ENCODE peak calls at places on chromosomes 3 and 15, in eight cellular contexts. L, V, M, W, K, R, E and I are unnamed samples.

GRCh38 chr3:186458306-186459107 is 85.7 kb downstream of the CRYGS start:
- DNase-seq in W (no peak), V (no peak), L (no peak), R (no peak), K (no peak), M (no peak), E (peak), I (no peak)

GRCh38 chr3:126961791-126962461 is 21.0 kb upstream of the PLXNA1 start:
- DNase-seq in W (no peak), R (no peak), V (no peak), K (no peak), E (peak), M (peak), L (no peak), I (no peak)

GRCh38 chr15:41487802-41488201 is 5.9 kb upstream of the ITPKA start:
- DNase-seq in R (no peak), E (no peak), V (no peak), M (no peak), W (no peak), K (no peak), L (no peak), I (no peak)

GRCh38 chr3:149702691-149703426 is 45.0 kb upstream of the WWTR1 start:
- DNase-seq in M (no peak), V (peak), K (peak), E (peak), L (no peak), W (no peak), R (no peak), I (peak)

GRCh38 chr15:25848325-25848724 is 14.8 kb downstream of the ATP10A start:
- DNase-seq in E (no peak), V (no peak), R (no peak), K (no peak), L (no peak), M (no peak), W (no peak), I (no peak)

GRCh38 chr3:122705379-122705778 is 24.7 kb downstream of the PARP14 start:
- DNase-seq in L (no peak), R (no peak), V (no peak), E (no peak), W (no peak), M (no peak), K (no peak), I (no peak)

GRCh38 chr15:77311020-77311419 is 108.9 kb downstream of the PEAK1 start:
- DNase-seq in R (no peak), E (no peak), V (no peak), L (no peak), K (no peak), M (no peak), W (no peak), I (no peak)

GRCh38 chr3:147960791-147961190 is 551.6 kb downstream of the ZIC1 start:
- DNase-seq in M (no peak), K (no peak), W (no peak), R (no peak), E (no peak), V (no peak), L (no peak), I (no peak)

GRCh38 chr3:187197255-187197654 is at the start of gene RTP1:
- DNase-seq in W (no peak), E (no peak), V (no peak), K (no peak), M (no peak), R (no peak), L (no peak), I (no peak)

GRCh38 chr3:108089544-108089943 is 1.3 kb downstream of the CD47 start:
- DNase-seq in K (no peak), V (no peak), L (no peak), W (no peak), R (peak), M (no peak), E (no peak), I (no peak)

GRCh38 chr3:128997486-128997885 is 3.6 kb upstream of the CFAP92 start:
- DNase-seq in W (no peak), M (no peak), L (no peak), V (no peak), R (no peak), K (no peak), E (no peak), I (no peak)

GRCh38 chr3:128996741-128997140 is 2.9 kb upstream of the CFAP92 start:
- DNase-seq in V (no peak), L (no peak), E (no peak), M (no peak), W (no peak), R (no peak), K (no peak), I (no peak)

GRCh38 chr3:129000742-129001100 is 383 bp upstream of the EFCC1 start:
- DNase-seq in E (no peak), R (peak), M (no peak), V (no peak), L (no peak), K (no peak), W (no peak), I (no peak)

GRCh38 chr3:128999104-128999503 is 2.0 kb upstream of the EFCC1 start:
- DNase-seq in V (no peak), L (no peak), W (no peak), R (no peak), K (no peak), E (no peak), M (no peak), I (no peak)

DNA sequence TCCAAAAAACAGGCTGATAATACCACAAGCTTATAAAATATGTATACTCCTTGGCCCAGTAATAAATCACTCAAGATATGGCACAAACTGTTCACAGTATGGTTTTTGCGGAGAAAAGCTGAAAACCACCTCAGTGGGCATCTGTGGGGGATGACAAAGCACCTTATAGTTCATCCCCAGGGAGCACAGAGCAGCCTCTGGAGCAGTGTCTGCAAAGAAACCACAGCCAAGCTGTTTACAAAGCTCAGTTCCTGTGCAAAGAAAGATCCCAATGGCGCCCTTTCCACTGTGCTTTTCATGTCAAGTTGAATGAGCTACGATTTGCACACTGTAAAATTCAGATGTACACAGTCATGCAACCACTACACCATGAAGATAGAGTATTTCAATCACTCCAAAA is 2.6 kb upstream of the EFCC1 start:
- DNase-seq in E (no peak), K (no peak), R (no peak), W (no peak), V (no peak), L (no peak), M (no peak), I (no peak)
- H3K4me3 ChIP-seq in E (no peak), K (no peak), R (no peak), W (no peak), V (no peak), L (no peak), M (no peak), I (no peak)

GRCh38 chr3:184230081-184230602 is 757 bp downstream of the VWA5B2 start:
- DNase-seq in L (no peak), V (no peak), E (no peak), K (no peak), W (no peak), M (no peak), R (no peak), I (no peak)

GRCh38 chr3:184228376-184229137 is 828 bp upstream of the VWA5B2 start:
- DNase-seq in E (no peak), R (no peak), V (no peak), M (no peak), L (no peak), W (no peak), K (no peak), I (no peak)

GRCh38 chr3:184227481-184227935 is 1.9 kb upstream of the VWA5B2 start:
- DNase-seq in E (peak), K (no peak), M (no peak), L (no peak), R (peak), W (no peak), V (no peak), I (no peak)

GRCh38 chr3:184230603-184231528 is 1.5 kb downstream of the VWA5B2 start:
- DNase-seq in M (no peak), L (no peak), R (no peak), V (no peak), W (no peak), K (no peak), E (no peak), I (no peak)

DNA sequence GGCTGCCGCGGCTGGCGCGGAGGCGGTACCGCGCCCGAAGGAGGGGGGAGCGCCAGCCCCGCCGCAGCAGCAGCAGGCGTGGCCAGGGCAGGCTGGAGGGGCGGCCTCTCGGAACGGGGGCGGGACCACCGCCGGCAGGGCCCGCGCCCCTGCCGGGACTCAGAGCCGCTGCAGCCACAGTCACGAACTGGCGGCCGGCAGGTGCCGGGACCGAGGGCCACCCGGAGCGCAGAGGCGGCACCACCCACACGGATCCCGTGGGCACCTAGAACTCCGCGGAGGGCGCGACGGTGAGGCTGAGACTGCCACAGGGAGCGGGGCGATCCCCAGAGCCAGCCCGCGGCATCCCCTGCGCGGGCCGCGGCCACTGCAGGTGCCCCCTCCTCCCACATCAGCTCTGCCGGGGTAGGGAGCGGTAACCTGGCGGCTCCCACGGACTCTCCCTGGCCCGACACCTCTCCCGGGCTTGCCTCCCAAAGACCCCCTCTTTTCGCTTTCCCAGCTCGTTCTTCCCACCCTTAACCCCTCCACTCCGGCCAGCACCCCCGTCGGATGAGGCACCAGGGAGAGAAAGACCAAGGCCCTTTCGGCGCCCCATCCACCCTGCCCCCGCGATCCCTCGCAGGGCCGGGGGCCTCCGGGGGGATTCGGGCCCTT is at the start of gene VWA5B2:
- DNase-seq in M (no peak), E (peak), W (no peak), R (peak), K (no peak), L (no peak), V (no peak), I (no peak)
- H3K4me3 ChIP-seq in M (peak), E (peak), W (peak), R (no peak), K (peak), L (peak), V (peak), I (peak)

GRCh38 chr15:37143351-37143750 is 43.0 kb upstream of the MEIS2 start:
- DNase-seq in V (no peak), M (no peak), K (no peak), R (no peak), L (no peak), E (no peak), W (no peak), I (no peak)

DNA sequence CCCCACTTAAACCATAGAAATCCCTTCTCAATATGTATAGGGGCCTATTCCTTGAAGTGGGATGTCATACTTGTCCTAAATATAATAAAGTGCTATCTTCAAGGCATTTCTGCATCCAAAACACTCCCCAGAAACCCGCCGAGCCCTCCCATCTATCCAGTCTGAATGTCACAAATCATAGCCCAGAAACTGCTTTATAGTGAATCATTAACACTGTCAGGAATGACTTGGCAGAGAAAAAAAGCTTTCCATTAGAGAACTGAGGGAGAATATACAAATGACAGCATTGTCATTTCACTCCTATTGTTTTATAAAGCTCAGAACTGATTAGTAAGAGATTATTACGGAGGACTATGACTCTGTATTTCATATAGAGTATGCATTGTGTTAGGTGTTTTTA is 48.4 kb upstream of the MEIS2 start:
- DNase-seq in K (no peak), W (no peak), R (no peak), E (no peak), M (no peak), L (no peak), V (no peak), I (no peak)
- H3K4me3 ChIP-seq in K (no peak), W (no peak), R (no peak), E (no peak), M (no peak), L (no peak), V (no peak), I (no peak)

DNA sequence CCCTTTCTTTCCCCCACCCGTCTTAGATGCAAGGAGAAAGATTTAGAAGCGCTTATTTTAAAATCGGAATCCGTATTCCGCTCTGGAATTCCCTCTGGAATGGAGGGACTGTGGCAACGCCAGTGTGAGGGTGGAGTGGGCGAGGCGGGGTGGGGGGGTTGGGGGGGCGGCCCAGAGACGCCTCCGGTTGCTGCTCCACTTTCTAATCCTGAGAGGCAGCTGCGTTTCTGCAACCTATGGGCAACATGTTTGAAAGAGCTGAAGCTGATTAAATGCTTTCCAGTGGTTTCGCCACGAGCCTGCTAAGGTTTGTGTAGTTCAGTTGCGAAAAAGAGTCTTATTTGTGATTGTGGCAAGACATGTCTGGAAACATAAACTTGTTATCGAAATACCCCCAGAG is at the start of gene CCK:
- DNase-seq in L (no peak), W (no peak), M (no peak), K (no peak), R (no peak), E (no peak), V (no peak), I (no peak)
- H3K4me3 ChIP-seq in L (no peak), W (no peak), M (peak), K (no peak), R (no peak), E (no peak), V (no peak), I (no peak)

GRCh38 chr15:64893481-64894394 is 18.0 kb upstream of the ANKDD1A start:
- DNase-seq in K (peak), R (peak), L (peak), E (peak), M (peak), V (peak), W (no peak), I (peak)

GRCh38 chr15:64895285-64896065 is 16.2 kb upstream of the ANKDD1A start:
- DNase-seq in L (peak), M (no peak), K (no peak), E (peak), V (no peak), R (peak), W (no peak), I (no peak)

GRCh38 chr15:64894395-64895056 is 17.2 kb upstream of the ANKDD1A start:
- DNase-seq in L (peak), W (no peak), K (no peak), M (no peak), V (no peak), R (no peak), E (no peak), I (no peak)

GRCh38 chr15:64891546-64891945 is 20.2 kb upstream of the ANKDD1A start:
- DNase-seq in W (no peak), L (no peak), M (no peak), E (no peak), K (no peak), R (no peak), V (no peak), I (no peak)

GRCh38 chr15:64892850-64893403 is 18.8 kb upstream of the ANKDD1A start:
- DNase-seq in V (no peak), W (no peak), L (no peak), M (no peak), K (no peak), R (no peak), E (no peak), I (no peak)
- H3K4me3 ChIP-seq in V (no peak), W (peak), L (peak), M (no peak), K (no peak), R (no peak), E (no peak), I (no peak)

GRCh38 chr15:92733090-92733933 is 77.7 kb upstream of the FAM174B start:
- DNase-seq in M (no peak), V (no peak), E (no peak), K (no peak), L (no peak), W (no peak), R (no peak), I (no peak)

DNA sequence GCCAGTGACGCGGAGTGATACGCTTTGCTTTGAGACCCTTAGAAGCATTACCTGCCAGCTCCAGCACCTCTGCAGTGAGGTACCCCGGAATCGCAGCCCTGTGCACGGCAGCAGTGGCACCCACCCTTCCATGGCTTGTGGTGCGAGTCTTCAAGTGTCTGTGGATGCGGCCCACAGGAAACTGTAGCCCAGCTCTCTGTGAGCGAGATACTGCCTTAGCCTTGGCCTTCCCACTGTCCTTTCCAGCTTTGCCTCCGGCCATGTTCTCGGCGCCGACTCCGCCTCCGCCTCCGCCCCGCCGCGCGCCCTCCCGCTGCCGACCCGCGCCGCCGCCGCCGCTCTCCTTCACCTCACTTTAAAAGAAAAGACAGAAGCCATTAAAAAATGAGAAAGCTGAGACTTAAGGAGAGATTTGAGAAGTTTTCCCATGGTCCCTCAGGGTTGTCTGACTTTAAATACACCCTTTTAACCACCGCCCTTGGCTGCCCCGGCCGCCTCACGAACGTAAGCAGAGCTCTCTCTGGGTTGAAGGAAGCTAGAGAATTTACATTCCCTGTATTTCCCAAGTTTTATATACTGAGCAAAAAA is 78.5 kb upstream of the FAM174B start:
- DNase-seq in E (peak), K (no peak), W (no peak), R (peak), M (no peak), V (no peak), L (no peak), I (no peak)
- H3K4me3 ChIP-seq in E (peak), K (peak), W (peak), R (peak), M (peak), V (peak), L (peak), I (peak)

DNA sequence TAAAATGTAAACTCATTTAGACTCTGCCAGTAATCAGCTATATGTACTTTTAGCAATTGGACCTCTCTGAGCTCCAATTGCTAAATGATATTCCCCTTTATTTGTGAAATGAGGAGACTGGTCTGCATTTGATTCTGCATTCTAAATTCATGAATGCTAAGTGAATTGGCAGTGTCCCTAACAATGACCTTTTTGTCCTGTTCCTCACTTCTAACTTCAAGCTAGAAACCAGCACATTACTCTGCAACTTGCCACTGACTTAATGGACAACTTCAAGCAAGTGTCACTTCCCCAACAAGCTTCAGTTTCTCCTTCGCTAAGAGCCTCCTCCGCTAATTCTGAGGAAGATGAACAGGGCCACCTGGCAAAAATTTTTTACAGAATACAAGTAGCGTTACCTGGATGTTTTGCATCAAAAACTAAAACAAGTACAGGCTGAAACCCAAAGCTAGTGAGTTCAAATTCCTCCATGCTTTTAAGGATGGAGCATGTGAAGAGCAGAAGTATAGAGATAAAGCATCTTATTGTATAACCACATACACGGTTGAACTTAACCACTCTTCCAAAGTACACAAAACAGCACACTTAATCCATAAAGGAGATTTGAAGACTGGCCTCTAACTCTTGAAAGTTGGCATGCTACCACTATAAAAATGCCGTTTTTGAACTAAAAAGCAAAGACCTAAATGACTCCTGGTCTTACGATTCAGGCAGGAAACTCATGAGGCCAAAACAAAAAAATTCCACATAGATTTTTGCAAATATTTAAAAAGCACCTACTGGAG is 207.6 kb downstream of the MAGI1 start:
- DNase-seq in K (no peak), V (no peak), W (no peak), E (no peak), R (no peak), L (no peak), M (no peak), I (no peak)
- H3K4me3 ChIP-seq in K (no peak), V (no peak), W (no peak), E (no peak), R (no peak), L (no peak), M (no peak), I (no peak)

DNA sequence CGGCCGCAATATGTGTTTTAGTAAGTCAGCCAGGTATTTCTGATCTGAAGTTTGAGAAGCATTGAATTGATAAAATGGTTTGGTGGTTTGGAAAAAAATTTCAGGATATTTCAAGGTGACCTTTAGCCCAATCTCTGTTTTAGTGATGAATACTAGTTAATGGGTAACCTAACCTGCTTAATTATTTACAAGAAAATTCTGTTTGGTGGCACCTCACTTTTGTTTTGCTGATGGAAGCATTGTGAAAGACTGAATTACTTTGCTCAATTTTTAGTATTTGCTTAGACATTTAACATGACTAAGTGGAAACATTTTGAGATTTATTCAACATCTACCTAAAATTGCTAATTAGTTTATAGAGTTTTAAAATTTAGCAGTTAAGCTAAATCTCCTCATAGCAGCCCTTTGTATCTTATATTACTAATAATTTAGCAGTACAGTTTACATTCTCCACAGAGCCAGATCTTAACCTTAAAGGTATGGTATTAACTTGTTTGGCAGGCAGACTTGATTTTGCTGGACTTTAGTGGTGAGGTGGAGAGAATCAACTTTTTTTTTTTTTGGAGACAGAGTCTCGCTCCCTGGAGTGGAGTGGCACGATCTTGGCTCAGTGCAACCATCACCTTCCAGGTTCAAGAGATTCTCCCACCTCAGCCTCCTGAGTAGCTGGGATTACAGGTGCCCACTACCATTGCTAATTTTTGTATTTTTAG is 35.4 kb downstream of the GRAMD1C start:
- DNase-seq in L (no peak), W (no peak), K (no peak), M (no peak), E (no peak), V (no peak), R (no peak), I (no peak)
- H3K4me3 ChIP-seq in L (no peak), W (no peak), K (no peak), M (no peak), E (no peak), V (no peak), R (no peak), I (no peak)

GRCh38 chr3:128482175-128482856 is 10.7 kb downstream of the GATA2 start:
- DNase-seq in K (no peak), L (no peak), E (no peak), R (peak), W (no peak), V (no peak), M (no peak), I (no peak)
- H3K4me3 ChIP-seq in K (no peak), L (no peak), E (peak), R (peak), W (peak), V (no peak), M (no peak), I (no peak)